ENCODE peak calls at places on chromosomes 5 and 9, in four cellular contexts. L, S, U and X are unnamed samples.

GRCh38 chr9:97696025-97696822 is 916 bp downstream of the XPA start:
- DNase-seq in L (peak), S (no peak), U (peak), X (no peak)

GRCh38 chr9:88533951-88534455 is 975 bp upstream of the NXNL2 start:
- DNase-seq in L (no peak), S (no peak), U (peak), X (no peak)

GRCh38 chr9:99210572-99210971 is 11.2 kb downstream of the ALG2 start:
- DNase-seq in L (no peak), S (no peak), U (no peak), X (no peak)

GRCh38 chr5:74262810-74263209 is 377.7 kb downstream of the ENC1 start:
- DNase-seq in L (no peak), S (no peak), U (no peak), X (no peak)

GRCh38 chr5:16992444-16992843 is 56.4 kb upstream of the MYO10 start:
- DNase-seq in L (no peak), S (no peak), U (no peak), X (no peak)

GRCh38 chr5:154571325-154572035 is 93.5 kb upstream of the HAND1 start:
- DNase-seq in L (no peak), S (no peak), U (no peak), X (no peak)

GRCh38 chr5:91978221-91978882 is 595.2 kb upstream of the ARRDC3 start:
- DNase-seq in L (no peak), S (no peak), U (no peak), X (no peak)

GRCh38 chr9:116549061-116549664 is 137.9 kb upstream of the TRIM32 start:
- DNase-seq in L (peak), S (peak), U (peak), X (no peak)

GRCh38 chr5:92644271-92644886 is 936.6 kb downstream of the NR2F1-AS1 start:
- DNase-seq in L (no peak), S (no peak), U (no peak), X (no peak)

GRCh38 chr9:5263568-5264218 is 32.5 kb downstream of the INSL4 start:
- DNase-seq in L (peak), S (peak), U (peak), X (no peak)
- TF ChIP-seq CTCF in L (peak), S (peak), U (peak), X (no peak)

GRCh38 chr9:649128-650074 is 192.1 kb upstream of the DMRT1 start:
- DNase-seq in L (no peak), S (no peak), U (no peak), X (no peak)
- TF ChIP-seq ELF1 in L (no peak), S (no peak), U (no peak), X (no peak)

DNA sequence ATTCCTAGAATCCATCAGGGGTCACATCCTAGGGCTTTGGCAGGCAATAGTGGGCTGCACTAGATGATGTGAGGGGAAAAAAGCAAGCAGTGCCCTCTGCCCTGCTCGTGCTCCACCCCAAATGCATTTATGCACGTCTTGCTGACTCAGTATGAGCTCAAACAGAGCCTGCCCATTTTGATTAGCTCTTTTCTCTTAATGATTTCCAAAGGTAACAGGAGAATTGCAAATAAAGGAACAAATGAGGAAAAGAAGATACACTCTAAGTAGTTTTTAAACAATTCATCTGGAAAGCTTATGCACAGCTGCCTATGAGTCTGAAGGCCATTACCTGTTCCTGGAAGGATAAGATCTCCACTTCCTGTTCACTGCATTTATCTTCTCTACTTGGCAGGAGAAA is 364.2 kb downstream of the TMEM232 start:
- DNase-seq in L (no peak), S (no peak), U (no peak), X (no peak)
- TF ChIP-seq CTCF in L (no peak), S (no peak), U (no peak), X (no peak)

GRCh38 chr9:16058131-16058549 is 505.3 kb downstream of the CCDC171 start:
- DNase-seq in L (no peak), S (no peak), U (no peak), X (no peak)
- TF ChIP-seq ELF1 in L (no peak), S (no peak), U (no peak), X (no peak)

GRCh38 chr5:115586525-115587146 is 15.6 kb downstream of the TICAM2 start:
- DNase-seq in L (peak), S (no peak), U (peak), X (peak)
- TF ChIP-seq CTCF in L (peak), S (peak), U (peak), X (peak)

GRCh38 chr5:6279607-6280006 is 98.7 kb downstream of the MED10 start:
- DNase-seq in L (no peak), S (no peak), U (peak), X (no peak)
- TF ChIP-seq ELF1 in L (no peak), S (no peak), U (no peak), X (no peak)

DNA sequence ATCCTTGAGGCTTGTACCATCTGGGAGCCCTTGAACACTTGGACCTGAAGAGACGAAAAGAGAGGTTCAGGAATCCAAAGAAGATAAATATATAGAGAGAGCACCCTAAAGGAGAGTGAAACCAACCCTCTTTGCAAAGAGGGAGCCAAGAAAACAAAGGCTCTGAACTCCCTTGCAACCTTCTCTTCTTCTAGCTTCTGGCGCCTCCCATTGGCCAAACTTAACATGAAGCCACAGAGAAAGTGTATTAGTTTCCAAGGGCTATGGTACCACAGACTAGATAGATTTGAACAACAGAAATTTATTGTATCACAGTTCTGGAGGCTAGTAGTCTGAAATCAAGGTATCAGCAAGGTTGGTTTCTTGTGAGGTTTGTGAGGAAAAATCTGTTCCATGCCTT is 175.1 kb downstream of the HCN1 start:
- DNase-seq in L (peak), S (peak), U (peak), X (no peak)
- TF ChIP-seq CTCF in L (no peak), S (peak), U (no peak), X (peak)

DNA sequence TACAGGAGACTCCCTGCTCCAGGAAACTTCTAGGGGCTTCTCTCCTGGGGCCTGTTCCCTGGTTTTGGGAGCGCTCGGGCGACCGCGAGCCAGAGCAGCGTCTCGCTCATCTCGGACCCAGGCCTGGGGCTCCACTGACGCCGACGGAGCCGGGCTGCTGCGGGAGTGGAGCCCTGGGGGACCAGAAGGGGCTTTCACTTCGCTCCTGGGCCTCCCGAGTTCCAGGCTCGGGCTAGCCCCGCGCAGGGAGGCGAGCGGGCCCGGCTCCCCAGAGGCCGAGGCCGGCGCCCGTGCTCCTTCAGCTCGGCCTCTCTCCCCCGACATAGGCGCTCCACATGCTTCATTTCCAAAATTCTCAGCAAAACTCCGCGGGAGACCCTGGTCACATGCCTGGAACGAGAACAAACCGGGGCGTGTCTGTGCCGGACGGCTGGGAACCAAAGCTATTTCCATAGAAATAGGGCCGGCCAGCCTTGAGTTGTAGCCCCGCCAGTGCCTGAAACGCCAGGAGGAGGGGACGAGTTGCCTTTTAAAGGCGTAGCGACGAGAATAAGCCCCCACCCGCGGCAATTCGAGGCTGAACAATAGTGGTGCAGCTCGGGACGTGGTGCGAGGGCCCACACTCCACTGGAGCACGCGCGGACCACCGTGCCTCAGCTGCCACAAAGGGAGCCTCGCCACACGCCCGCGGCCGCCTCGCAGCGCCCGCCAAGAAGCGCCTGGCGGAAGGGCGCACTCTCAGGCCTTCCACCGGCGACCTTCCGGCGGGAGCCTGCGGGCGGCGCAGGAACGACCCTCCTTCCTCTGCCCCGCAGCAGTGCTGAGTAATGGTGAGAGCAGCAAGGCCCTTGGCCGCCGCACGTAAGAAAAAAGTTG is 1.1 kb upstream of the G3BP1 start:
- DNase-seq in L (no peak), S (no peak), U (peak), X (peak)
- TF ChIP-seq ELF1 in L (no peak), S (no peak), U (peak), X (no peak)